ENCODE peak calls at places on chromosomes 13 and 19, in five cellular contexts. E is mucosa of gallbladder; F is Peyer's patch; J is epithelial cell of esophagus; S is CD8-positive, alpha-beta memory T cell. T is an unnamed sample.
A peak's percentile ranks its signal among the peaks of the same experiment; 100 is the strongest.

GRCh38 chr13:110238795-110239194 is 68.2 kb downstream of the COL4A1 start:
- DNase-seq in F (no peak), J (no peak), S (no peak), E (no peak), T (no peak)

GRCh38 chr19:47152632-47153031 is 22.0 kb downstream of the SAE1 start:
- DNase-seq in J (peak; percentile 97), F (no peak), S (no peak), E (peak; percentile 35), T (no peak)

GRCh38 chr19:19626516-19627441 is 1.2 kb downstream of the LPAR2 start:
- DNase-seq in E (no peak), J (no peak), F (no peak), S (no peak), T (no peak)

GRCh38 chr13:90105881-90106496 is 1241.5 kb upstream of the MIR17HG start:
- DNase-seq in E (no peak), J (peak; percentile 69), F (no peak), S (no peak), T (no peak)

GRCh38 chr19:49091391-49092038 is 6.3 kb downstream of the SNRNP70 start:
- DNase-seq in J (no peak), S (no peak), F (no peak), E (no peak), T (no peak)

GRCh38 chr13:28140433-28141125 is 2.2 kb downstream of the PAN3 start:
- DNase-seq in E (no peak), F (no peak), J (peak; percentile 25), S (no peak), T (no peak)

GRCh38 chr13:40149611-40150283 is 494.3 kb downstream of the COG6 start:
- DNase-seq in E (peak; percentile 27), S (no peak), F (no peak), J (peak; percentile 84), T (no peak)

GRCh38 chr13:41060723-41061074 is 610 bp upstream of the WBP4 start:
- DNase-seq in J (peak; percentile 89), F (no peak), E (peak; percentile 70), S (peak; percentile 89), T (peak; percentile 61)

GRCh38 chr19:46218160-46218559 is 11.4 kb upstream of the IGFL1 start:
- DNase-seq in F (no peak), E (peak; percentile 21), J (peak; percentile 72), S (peak; percentile 31), T (peak; percentile 46)

GRCh38 chr19:1520203-1520780 is 3.6 kb upstream of the PLK5 start:
- DNase-seq in S (no peak), J (no peak), E (no peak), F (no peak), T (peak; percentile 44)

GRCh38 chr19:40133491-40133890 is 42.7 kb upstream of the ZNF780A start:
- DNase-seq in J (no peak), S (no peak), F (no peak), E (no peak), T (no peak)

GRCh38 chr19:1471514-1472107 is 7.4 kb downstream of the C19orf25 start:
- DNase-seq in F (no peak), E (no peak), S (no peak), J (no peak), T (no peak)

GRCh38 chr19:9793051-9793591 is 24.6 kb upstream of the ZNF846 start:
- DNase-seq in E (peak; percentile 49), J (peak; percentile 42), F (no peak), S (peak; percentile 75), T (no peak)

GRCh38 chr19:5041168-5042038 is 72.5 kb downstream of the KDM4B start:
- DNase-seq in E (no peak), F (no peak), S (no peak), J (no peak), T (no peak)

GRCh38 chr13:42970824-42971669 is 21.0 kb downstream of the EPSTI1 start:
- DNase-seq in S (peak; percentile 54), F (no peak), J (peak; percentile 72), E (peak; percentile 30), T (peak; percentile 53)

GRCh38 chr19:18477042-18477760 is 39.3 kb upstream of the ISYNA1 start:
- DNase-seq in S (no peak), F (no peak), J (no peak), E (no peak), T (no peak)

GRCh38 chr13:32988588-32989256 is 27.5 kb upstream of the KL start:
- DNase-seq in J (no peak), S (no peak), E (no peak), F (no peak), T (no peak)

GRCh38 chr13:73341748-73342147 is 282.9 kb downstream of the KLF5 start:
- DNase-seq in S (no peak), F (no peak), J (peak; percentile 72), E (no peak), T (no peak)

GRCh38 chr19:32196690-32197420 is 148.6 kb upstream of the ZNF507 start:
- DNase-seq in S (no peak), E (no peak), J (no peak), F (no peak), T (no peak)

GRCh38 chr19:45352471-45352870 is 11.9 kb downstream of the KLC3 start:
- DNase-seq in J (no peak), F (no peak), S (no peak), E (no peak), T (no peak)

GRCh38 chr19:55670280-55671053 is 4.6 kb upstream of the EPN1 start:
- DNase-seq in E (no peak), F (no peak), J (peak; percentile 29), S (peak; percentile 58), T (peak; percentile 21)

GRCh38 chr19:591099-591958 is 1.6 kb downstream of the HCN2 start:
- DNase-seq in S (no peak), E (no peak), J (peak; percentile 54), F (no peak), T (no peak)

GRCh38 chr13:23510544-23510916 is 59.7 kb upstream of the TNFRSF19 start:
- DNase-seq in J (peak; percentile 69), F (no peak), S (no peak), E (no peak), T (no peak)

GRCh38 chr13:44132710-44133109 is 240.9 kb upstream of the SERP2 start:
- DNase-seq in J (no peak), E (peak; percentile 65), F (no peak), S (no peak), T (no peak)

GRCh38 chr19:56350416-56351045 is 35.9 kb upstream of the ZSCAN5A start:
- DNase-seq in F (no peak), S (peak; percentile 54), E (peak; percentile 50), J (peak; percentile 51), T (peak; percentile 63)

GRCh38 chr13:48942131-48942530 is 33.6 kb upstream of the FNDC3A start:
- DNase-seq in E (no peak), J (peak; percentile 39), F (no peak), S (no peak), T (no peak)

GRCh38 chr13:61170791-61171330 is 244.8 kb downstream of the PCDH20 start:
- DNase-seq in F (no peak), E (no peak), J (peak; percentile 15), S (no peak), T (no peak)

GRCh38 chr19:47227347-47228167 is 3.4 kb downstream of the BBC3 start:
- DNase-seq in S (peak; percentile 72), J (peak; percentile 78), E (peak; percentile 80), F (peak; percentile 77), T (peak; percentile 70)